ENCODE peak calls at places on chromosomes 3 and 15, in four cellular contexts. One of them, this sample, is unnamed.
A peak's percentile ranks its signal among the peaks of the same experiment; 100 is the strongest.

GRCh38 chr3:137792633-137793271 is 28.6 kb downstream of the SOX14 start:
- DNase-seq in right lobe of liver: peak; percentile 33
- DNase-seq in tibial artery: no peak
- DNase-seq in neural progenitor cell: peak; percentile 73
- DNase-seq in this sample: peak; percentile 51

GRCh38 chr3:146165370-146165769 is 4.4 kb upstream of the PLOD2 start:
- DNase-seq in neural progenitor cell: no peak
- DNase-seq in tibial artery: no peak
- DNase-seq in right lobe of liver: no peak
- DNase-seq in this sample: no peak

GRCh38 chr3:14540821-14541385 is 761 bp upstream of the GRIP2 start:
- DNase-seq in neural progenitor cell: no peak
- DNase-seq in tibial artery: no peak
- DNase-seq in right lobe of liver: no peak
- DNase-seq in this sample: no peak

GRCh38 chr3:16836505-16837237 is 48.1 kb upstream of the PLCL2 start:
- DNase-seq in right lobe of liver: no peak
- DNase-seq in tibial artery: no peak
- DNase-seq in neural progenitor cell: no peak
- DNase-seq in this sample: no peak

GRCh38 chr3:55467099-55467498 is 20.0 kb downstream of the WNT5A start:
- DNase-seq in right lobe of liver: no peak
- DNase-seq in tibial artery: no peak
- DNase-seq in neural progenitor cell: no peak
- DNase-seq in this sample: no peak

GRCh38 chr3:134430174-134430573 is 55.6 kb downstream of the ANAPC13 start:
- DNase-seq in tibial artery: no peak
- DNase-seq in neural progenitor cell: no peak
- DNase-seq in right lobe of liver: no peak
- DNase-seq in this sample: no peak

GRCh38 chr15:70385052-70385451 is 287.3 kb upstream of the TLE3 start:
- DNase-seq in tibial artery: no peak
- DNase-seq in neural progenitor cell: no peak
- DNase-seq in right lobe of liver: no peak
- DNase-seq in this sample: no peak

GRCh38 chr3:50238549-50239026 is 2.6 kb downstream of the GNAI2 start:
- DNase-seq in right lobe of liver: peak; percentile 95
- DNase-seq in neural progenitor cell: no peak
- DNase-seq in tibial artery: peak; percentile 96
- DNase-seq in this sample: peak; percentile 30

GRCh38 chr3:38227989-38228388 is 37.6 kb upstream of the SLC22A13 start:
- DNase-seq in neural progenitor cell: no peak
- DNase-seq in right lobe of liver: no peak
- DNase-seq in tibial artery: no peak
- DNase-seq in this sample: peak; percentile 74

GRCh38 chr3:145817870-145818483 is 343.0 kb downstream of the PLOD2 start:
- DNase-seq in neural progenitor cell: no peak
- DNase-seq in right lobe of liver: no peak
- DNase-seq in tibial artery: no peak
- DNase-seq in this sample: no peak

GRCh38 chr3:72338082-72338941 is 509.9 kb downstream of the SHQ1 start:
- DNase-seq in tibial artery: peak; percentile 56
- DNase-seq in neural progenitor cell: no peak
- DNase-seq in right lobe of liver: no peak
- DNase-seq in this sample: no peak

GRCh38 chr15:98796685-98797084 is 148.3 kb downstream of the IGF1R start:
- DNase-seq in tibial artery: no peak
- DNase-seq in right lobe of liver: no peak
- DNase-seq in neural progenitor cell: no peak
- DNase-seq in this sample: no peak

GRCh38 chr3:53890726-53891499 is 746 bp downstream of the SELENOK start:
- DNase-seq in neural progenitor cell: peak; percentile 63
- DNase-seq in tibial artery: no peak
- DNase-seq in right lobe of liver: peak; percentile 31
- DNase-seq in this sample: no peak

GRCh38 chr3:52237659-52238172 is 1.2 kb downstream of the TWF2 start:
- DNase-seq in right lobe of liver: peak; percentile 81
- DNase-seq in tibial artery: peak; percentile 92
- DNase-seq in neural progenitor cell: no peak
- DNase-seq in this sample: no peak

GRCh38 chr3:78878789-78879515 is 888.8 kb downstream of the ROBO1 start:
- DNase-seq in tibial artery: no peak
- DNase-seq in right lobe of liver: no peak
- DNase-seq in neural progenitor cell: no peak
- DNase-seq in this sample: no peak

GRCh38 chr15:94607176-94607654 is 375.9 kb downstream of the MCTP2 start:
- DNase-seq in right lobe of liver: peak; percentile 31
- DNase-seq in tibial artery: peak; percentile 66
- DNase-seq in neural progenitor cell: no peak
- DNase-seq in this sample: peak; percentile 93

GRCh38 chr15:99703603-99704443 is 29.4 kb downstream of the LYSMD4 start:
- DNase-seq in neural progenitor cell: peak; percentile 16
- DNase-seq in right lobe of liver: no peak
- DNase-seq in tibial artery: no peak
- DNase-seq in this sample: peak; percentile 86

GRCh38 chr3:119294889-119295769 is 946 bp downstream of the ARHGAP31 start:
- DNase-seq in right lobe of liver: peak; percentile 50
- DNase-seq in tibial artery: no peak
- DNase-seq in neural progenitor cell: peak; percentile 46
- DNase-seq in this sample: peak; percentile 51

GRCh38 chr15:99114511-99115299 is 9.8 kb downstream of the SYNM start:
- DNase-seq in neural progenitor cell: no peak
- DNase-seq in right lobe of liver: no peak
- DNase-seq in tibial artery: peak; percentile 85
- DNase-seq in this sample: no peak

GRCh38 chr15:58522391-58522790 is 90.6 kb downstream of the LIPC start:
- DNase-seq in neural progenitor cell: no peak
- DNase-seq in tibial artery: peak; percentile 76
- DNase-seq in right lobe of liver: no peak
- DNase-seq in this sample: no peak

GRCh38 chr15:27124287-27124830 is 153.4 kb downstream of the GABRG3 start:
- DNase-seq in neural progenitor cell: no peak
- DNase-seq in tibial artery: no peak
- DNase-seq in right lobe of liver: no peak
- DNase-seq in this sample: no peak

GRCh38 chr15:75352186-75352585 is 5.3 kb downstream of the NEIL1 start:
- DNase-seq in neural progenitor cell: no peak
- DNase-seq in tibial artery: no peak
- DNase-seq in right lobe of liver: no peak
- DNase-seq in this sample: no peak

GRCh38 chr3:139084176-139084575 is 39.5 kb upstream of the PRR23C start:
- DNase-seq in tibial artery: no peak
- DNase-seq in neural progenitor cell: no peak
- DNase-seq in right lobe of liver: no peak
- DNase-seq in this sample: no peak

GRCh38 chr3:177322846-177323245 is 125.6 kb upstream of the TBL1XR1 start:
- DNase-seq in neural progenitor cell: no peak
- DNase-seq in right lobe of liver: no peak
- DNase-seq in tibial artery: no peak
- DNase-seq in this sample: no peak

GRCh38 chr15:98155356-98155755 is 194.9 kb downstream of the ARRDC4 start:
- DNase-seq in neural progenitor cell: no peak
- DNase-seq in right lobe of liver: no peak
- DNase-seq in tibial artery: no peak
- DNase-seq in this sample: no peak

GRCh38 chr3:192892981-192893827 is 24.5 kb downstream of the MB21D2 start:
- DNase-seq in neural progenitor cell: peak; percentile 33
- DNase-seq in right lobe of liver: peak; percentile 42
- DNase-seq in tibial artery: peak; percentile 77
- DNase-seq in this sample: peak; percentile 66

GRCh38 chr3:7543294-7543693 is 682.4 kb downstream of the GRM7 start:
- DNase-seq in neural progenitor cell: no peak
- DNase-seq in tibial artery: no peak
- DNase-seq in right lobe of liver: no peak
- DNase-seq in this sample: no peak

GRCh38 chr3:114178770-114179368 is at the start of gene DRD3:
- DNase-seq in right lobe of liver: no peak
- DNase-seq in neural progenitor cell: peak; percentile 87
- DNase-seq in tibial artery: no peak
- DNase-seq in this sample: peak; percentile 77

DNA sequence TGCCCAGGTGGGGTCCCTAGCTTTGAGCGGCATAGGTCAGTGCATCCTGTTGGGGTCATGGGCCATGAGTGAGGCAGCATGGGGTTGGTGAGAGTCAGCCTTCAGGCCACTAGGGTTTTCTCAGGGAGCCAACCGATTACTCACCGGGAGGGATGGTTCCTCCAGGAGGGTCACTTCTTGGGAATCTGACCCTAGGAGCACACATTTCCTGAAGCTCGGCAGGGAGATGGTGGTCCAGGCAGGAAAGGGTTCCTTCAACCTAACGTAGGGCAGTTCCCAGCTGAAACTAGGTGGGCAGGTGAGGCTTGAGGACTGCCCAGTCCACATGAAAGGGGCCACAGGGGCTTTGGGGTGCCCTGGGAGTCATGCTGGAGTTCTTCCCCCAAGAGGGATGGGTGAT is 218.0 kb downstream of the UBE3A start:
- DNase-seq in right lobe of liver: no peak
- DNase-seq in neural progenitor cell: no peak
- DNase-seq in tibial artery: no peak
- DNase-seq in this sample: no peak
- H3K9me3 ChIP-seq in right lobe of liver: no peaks in the 10 kb centered on the region
- H3K9me3 ChIP-seq in neural progenitor cell: no peaks in the 10 kb centered on the region
- H3K9me3 ChIP-seq in tibial artery: no peaks in the 10 kb centered on the region
- H3K9me3 ChIP-seq in this sample: peaks cover 43% of the 10 kb centered on the region

GRCh38 chr3:106824856-106825255 is 552.4 kb upstream of the CCDC54 start:
- DNase-seq in tibial artery: no peak
- DNase-seq in neural progenitor cell: peak; percentile 47
- DNase-seq in right lobe of liver: no peak
- DNase-seq in this sample: peak; percentile 37
- TF ChIP-seq CTCF in tibial artery: peak; percentile 21
- TF ChIP-seq CTCF in neural progenitor cell: peak; percentile 56
- TF ChIP-seq CTCF in right lobe of liver: peak; percentile 23
- TF ChIP-seq CTCF in this sample: peak; percentile 39

GRCh38 chr15:20340931-20341661 is 200.5 kb downstream of the GOLGA6L6 start:
- DNase-seq in tibial artery: peak; percentile 87
- DNase-seq in neural progenitor cell: peak; percentile 47
- DNase-seq in right lobe of liver: peak; percentile 78
- DNase-seq in this sample: no peak

GRCh38 chr15:20345401-20345958 is 196.1 kb downstream of the GOLGA6L6 start:
- DNase-seq in right lobe of liver: no peak
- DNase-seq in neural progenitor cell: no peak
- DNase-seq in tibial artery: peak; percentile 51
- DNase-seq in this sample: no peak

GRCh38 chr15:20344601-20345400 is 196.8 kb downstream of the GOLGA6L6 start:
- DNase-seq in neural progenitor cell: no peak
- DNase-seq in tibial artery: no peak
- DNase-seq in right lobe of liver: no peak
- DNase-seq in this sample: no peak

GRCh38 chr15:20341901-20342605 is 199.5 kb downstream of the GOLGA6L6 start:
- DNase-seq in tibial artery: peak; percentile 88
- DNase-seq in right lobe of liver: peak; percentile 77
- DNase-seq in neural progenitor cell: peak; percentile 45
- DNase-seq in this sample: no peak

GRCh38 chr15:20340331-20340811 is 201.2 kb downstream of the GOLGA6L6 start:
- DNase-seq in tibial artery: peak; percentile 87
- DNase-seq in right lobe of liver: peak; percentile 63
- DNase-seq in neural progenitor cell: no peak
- DNase-seq in this sample: no peak
- H3K9me3 ChIP-seq in tibial artery: no peaks in the 10 kb centered on the region
- H3K9me3 ChIP-seq in right lobe of liver: no peaks in the 10 kb centered on the region
- H3K9me3 ChIP-seq in neural progenitor cell: peaks cover 24% of the 10 kb centered on the region
- H3K9me3 ChIP-seq in this sample: peaks cover 71% of the 10 kb centered on the region

GRCh38 chr15:38189651-38190280 is 62.9 kb upstream of the SPRED1 start:
- DNase-seq in right lobe of liver: no peak
- DNase-seq in neural progenitor cell: no peak
- DNase-seq in tibial artery: no peak
- DNase-seq in this sample: no peak

GRCh38 chr15:38187646-38188313 is 64.9 kb upstream of the SPRED1 start:
- DNase-seq in right lobe of liver: no peak
- DNase-seq in tibial artery: no peak
- DNase-seq in neural progenitor cell: no peak
- DNase-seq in this sample: no peak

GRCh38 chr15:38190501-38190900 is 62.1 kb upstream of the SPRED1 start:
- DNase-seq in tibial artery: no peak
- DNase-seq in neural progenitor cell: no peak
- DNase-seq in right lobe of liver: no peak
- DNase-seq in this sample: no peak

GRCh38 chr15:38182900-38183299 is 69.7 kb upstream of the SPRED1 start:
- DNase-seq in tibial artery: no peak
- DNase-seq in neural progenitor cell: no peak
- DNase-seq in right lobe of liver: no peak
- DNase-seq in this sample: no peak

DNA sequence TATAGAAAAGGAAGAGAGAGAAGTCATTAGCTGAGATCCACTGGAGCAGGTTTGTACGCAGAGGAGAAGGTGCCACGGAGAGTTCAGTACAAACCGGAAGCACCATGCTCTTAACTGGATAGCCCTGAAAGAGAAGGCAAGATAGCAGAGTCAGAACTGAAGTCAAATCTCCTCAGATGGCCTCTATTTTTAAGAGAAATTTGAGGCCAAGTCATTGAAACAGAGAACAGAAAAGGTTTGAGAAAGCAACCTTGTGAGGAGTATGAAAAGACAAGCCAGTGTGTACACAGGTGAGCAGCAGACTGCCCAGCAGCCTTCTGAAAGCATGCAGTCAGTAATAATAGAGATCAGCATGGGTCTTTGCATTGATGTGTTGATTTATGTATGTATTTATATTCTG is 66.1 kb upstream of the SPRED1 start:
- DNase-seq in neural progenitor cell: no peak
- DNase-seq in right lobe of liver: no peak
- DNase-seq in tibial artery: no peak
- DNase-seq in this sample: no peak
- TF ChIP-seq CTCF in neural progenitor cell: no peak
- TF ChIP-seq CTCF in right lobe of liver: no peak
- TF ChIP-seq CTCF in tibial artery: no peak
- TF ChIP-seq CTCF in this sample: no peak